ENCODE peak calls at places on chromosomes 16 and 17, in four cellular contexts. Q is mucosa of descending colon, N is NCI-H1417, I is mesenteric fat pad. U is an unnamed sample.

GRCh38 chr17:55806745-55807466 is 56.1 kb downstream of the PCTP start:
- DNase-seq in Q (no peak), I (no peak), N (no peak), U (no peak)

GRCh38 chr16:86501989-86502855 is 8.1 kb upstream of the FOXF1 start:
- DNase-seq in N (no peak), Q (no peak), I (no peak), U (no peak)

GRCh38 chr17:55266958-55267688 is 2.4 kb downstream of the HLF start:
- DNase-seq in N (no peak), Q (no peak), I (no peak), U (no peak)

GRCh38 chr17:74760404-74761105 is 12.1 kb downstream of the NHERF1 start:
- DNase-seq in I (no peak), N (no peak), Q (no peak), U (no peak)

GRCh38 chr17:66310528-66311148 is 8.2 kb downstream of the PRKCA start:
- DNase-seq in I (no peak), N (no peak), Q (no peak), U (no peak)

GRCh38 chr16:47973552-47973951 is 182.2 kb downstream of the ABCC12 start:
- DNase-seq in Q (no peak), N (no peak), I (no peak), U (no peak)

GRCh38 chr17:79205688-79206205 is 131.1 kb downstream of the ENGASE start:
- DNase-seq in I (no peak), Q (no peak), N (no peak), U (no peak)

GRCh38 chr16:68972720-68973119 is 129.4 kb downstream of the TANGO6 start:
- DNase-seq in I (no peak), Q (peak), N (peak), U (no peak)

GRCh38 chr17:70636517-70637133 is 467.3 kb downstream of the KCNJ2 start:
- DNase-seq in Q (no peak), I (no peak), N (peak), U (no peak)

GRCh38 chr17:78890111-78890897 is 12.7 kb downstream of the CEP295NL start:
- DNase-seq in Q (peak), N (no peak), I (no peak), U (peak)

GRCh38 chr16:72873853-72874252 is 174.1 kb downstream of the ZFHX3 start:
- DNase-seq in N (no peak), I (no peak), Q (no peak), U (no peak)

GRCh38 chr17:8417806-8418205 is 17.9 kb upstream of the NDEL1 start:
- DNase-seq in N (no peak), Q (no peak), I (no peak), U (no peak)

GRCh38 chr16:79132745-79133144 is 467.8 kb downstream of the MAF start:
- DNase-seq in I (no peak), N (no peak), Q (no peak), U (peak)

GRCh38 chr16:28193530-28194423 is 18.0 kb downstream of the XPO6 start:
- DNase-seq in I (no peak), N (no peak), Q (no peak), U (no peak)

GRCh38 chr17:65594585-65594940 is 33.1 kb upstream of the AXIN2 start:
- DNase-seq in N (no peak), I (no peak), Q (no peak), U (no peak)

GRCh38 chr16:86959182-86959651 is 358.0 kb downstream of the C16orf95 start:
- DNase-seq in I (no peak), N (no peak), Q (no peak), U (no peak)